ENCODE peak calls at places on chromosomes 16 and 17, in five cellular contexts. D is GM12878, K is adrenal gland, L is PC-3, V is GM13977. U is an unnamed sample.

GRCh38 chr16:19517424-19518089 is 4.3 kb downstream of the GDE1 start:
- DNase-seq in D (no peak), K (no peak), L (peak), V (no peak), U (no peak)

GRCh38 chr17:44108440-44109311 is 14.8 kb downstream of the HDAC5 start:
- DNase-seq in D (no peak), K (peak), L (no peak), V (no peak), U (no peak)

GRCh38 chr16:82432261-82432660 is 194.5 kb upstream of the CDH13 start:
- DNase-seq in D (no peak), K (no peak), L (no peak), V (no peak), U (no peak)

GRCh38 chr16:54152362-54153239 is 134.0 kb downstream of the IRX3 start:
- DNase-seq in D (no peak), K (no peak), L (no peak), V (no peak), U (no peak)

GRCh38 chr17:19652595-19652994 is 4.0 kb downstream of the ALDH3A2 start:
- DNase-seq in D (no peak), K (no peak), L (peak), V (no peak), U (no peak)

GRCh38 chr17:5788266-5788900 is 204.1 kb upstream of the NLRP1 start:
- DNase-seq in D (no peak), K (no peak), L (peak), V (no peak), U (no peak)

GRCh38 chr17:616407-616806 is 98.2 kb downstream of the VPS53 start:
- DNase-seq in D (no peak), K (no peak), L (no peak), V (no peak), U (no peak)

GRCh38 chr17:35801583-35802224 is 6.3 kb upstream of the MMP28 start:
- DNase-seq in D (no peak), K (peak), L (no peak), V (no peak), U (no peak)

GRCh38 chr17:62656446-62656845 is 29.0 kb downstream of the MRC2 start:
- DNase-seq in D (no peak), K (no peak), L (no peak), V (no peak), U (no peak)

GRCh38 chr16:19014456-19014855 is 30.7 kb downstream of the TMC7 start:
- DNase-seq in D (no peak), K (peak), L (no peak), V (no peak), U (no peak)

GRCh38 chr16:81574168-81574567 is 129.6 kb downstream of the CMIP start:
- DNase-seq in D (no peak), K (no peak), L (no peak), V (no peak), U (no peak)

GRCh38 chr16:87721622-87722565 is 43.9 kb downstream of the KLHDC4 start:
- DNase-seq in D (no peak), K (no peak), L (no peak), V (no peak), U (no peak)

GRCh38 chr17:73189417-73190099 is 3.3 kb upstream of the COG1 start:
- DNase-seq in D (no peak), K (peak), L (peak), V (peak), U (no peak)

GRCh38 chr16:11630230-11631056 is 37.8 kb upstream of the SNN start:
- DNase-seq in D (no peak), K (peak), L (peak), V (no peak), U (no peak)

GRCh38 chr17:63841350-63842172 is 924 bp downstream of the SMARCD2 start:
- DNase-seq in D (no peak), K (peak), L (peak), V (peak), U (no peak)

GRCh38 chr17:70863436-70864248 is 694.3 kb downstream of the KCNJ2 start:
- DNase-seq in D (no peak), K (peak), L (no peak), V (no peak), U (no peak)

GRCh38 chr17:79325707-79326106 is 251.1 kb downstream of the ENGASE start:
- DNase-seq in D (no peak), K (no peak), L (peak), V (no peak), U (no peak)

GRCh38 chr16:78877114-78877513 is 723.4 kb downstream of the MAF start:
- DNase-seq in D (no peak), K (no peak), L (no peak), V (no peak), U (no peak)

GRCh38 chr17:41962768-41963434 is 3.7 kb upstream of the CNP start:
- DNase-seq in D (no peak), K (peak), L (peak), V (peak), U (no peak)

GRCh38 chr17:82089723-82090548 is 8.1 kb downstream of the FASN start:
- DNase-seq in D (no peak), K (no peak), L (no peak), V (no peak), U (no peak)

GRCh38 chr17:55873017-55873758 is 122.3 kb downstream of the PCTP start:
- DNase-seq in D (no peak), K (no peak), L (no peak), V (no peak), U (no peak)

GRCh38 chr17:52106638-52107261 is 51.8 kb downstream of the CA10 start:
- DNase-seq in D (no peak), K (no peak), L (peak), V (peak), U (no peak)

GRCh38 chr17:29619251-29619650 is 3.5 kb downstream of the CORO6 start:
- DNase-seq in D (no peak), K (no peak), L (no peak), V (no peak), U (no peak)

GRCh38 chr16:80015566-80015965 is 415.0 kb upstream of the MAF start:
- DNase-seq in D (no peak), K (no peak), L (no peak), V (no peak), U (no peak)

GRCh38 chr16:83771306-83771942 is 36.4 kb upstream of the HSBP1 start:
- DNase-seq in D (no peak), K (peak), L (no peak), V (no peak), U (no peak)

GRCh38 chr16:7731121-7731520 is 398.5 kb downstream of the RBFOX1 start:
- DNase-seq in D (no peak), K (no peak), L (no peak), V (no peak), U (no peak)

GRCh38 chr17:50864747-50865059 is 1.5 kb downstream of the TOB1 start:
- DNase-seq in D (no peak), K (no peak), L (no peak), V (no peak), U (no peak)

GRCh38 chr16:74769791-74770190 is 4.8 kb downstream of the FA2H start:
- DNase-seq in D (no peak), K (no peak), L (no peak), V (no peak), U (no peak)

GRCh38 chr17:68053237-68054030 is 17.9 kb downstream of the KPNA2 start:
- DNase-seq in D (no peak), K (no peak), L (no peak), V (no peak), U (no peak)

GRCh38 chr17:37360632-37361031 is 15.2 kb upstream of the C17orf78 start:
- DNase-seq in D (no peak), K (no peak), L (peak), V (no peak), U (no peak)

GRCh38 chr17:77206125-77206523 is 65.4 kb downstream of the SEC14L1 start:
- DNase-seq in D (no peak), K (no peak), L (no peak), V (no peak), U (no peak)

GRCh38 chr17:36721560-36722120 is 120.3 kb downstream of the MRM1 start:
- DNase-seq in D (no peak), K (no peak), L (no peak), V (peak), U (no peak)

GRCh38 chr16:4290236-4290830 is 17.5 kb upstream of the TFAP4 start:
- DNase-seq in D (no peak), K (peak), L (peak), V (no peak), U (no peak)

GRCh38 chr16:24635900-24636610 is 93.4 kb upstream of the TNRC6A start:
- DNase-seq in D (no peak), K (peak), L (peak), V (no peak), U (no peak)

GRCh38 chr16:62760398-62760797 is 724.2 kb upstream of the CDH8 start:
- DNase-seq in D (no peak), K (no peak), L (no peak), V (no peak), U (no peak)

GRCh38 chr16:79088971-79089370 is 511.6 kb downstream of the MAF start:
- DNase-seq in D (no peak), K (no peak), L (peak), V (no peak), U (no peak)

GRCh38 chr16:51820176-51820575 is 669.1 kb upstream of the SALL1 start:
- DNase-seq in D (no peak), K (no peak), L (no peak), V (no peak), U (no peak)

GRCh38 chr16:51821527-51821926 is 670.5 kb upstream of the SALL1 start:
- DNase-seq in D (no peak), K (no peak), L (no peak), V (no peak), U (no peak)

GRCh38 chr16:51816929-51817328 is 665.9 kb upstream of the SALL1 start:
- DNase-seq in D (no peak), K (peak), L (no peak), V (no peak), U (no peak)

GRCh38 chr16:51815527-51815926 is 664.5 kb upstream of the SALL1 start:
- DNase-seq in D (no peak), K (no peak), L (no peak), V (no peak), U (no peak)

DNA sequence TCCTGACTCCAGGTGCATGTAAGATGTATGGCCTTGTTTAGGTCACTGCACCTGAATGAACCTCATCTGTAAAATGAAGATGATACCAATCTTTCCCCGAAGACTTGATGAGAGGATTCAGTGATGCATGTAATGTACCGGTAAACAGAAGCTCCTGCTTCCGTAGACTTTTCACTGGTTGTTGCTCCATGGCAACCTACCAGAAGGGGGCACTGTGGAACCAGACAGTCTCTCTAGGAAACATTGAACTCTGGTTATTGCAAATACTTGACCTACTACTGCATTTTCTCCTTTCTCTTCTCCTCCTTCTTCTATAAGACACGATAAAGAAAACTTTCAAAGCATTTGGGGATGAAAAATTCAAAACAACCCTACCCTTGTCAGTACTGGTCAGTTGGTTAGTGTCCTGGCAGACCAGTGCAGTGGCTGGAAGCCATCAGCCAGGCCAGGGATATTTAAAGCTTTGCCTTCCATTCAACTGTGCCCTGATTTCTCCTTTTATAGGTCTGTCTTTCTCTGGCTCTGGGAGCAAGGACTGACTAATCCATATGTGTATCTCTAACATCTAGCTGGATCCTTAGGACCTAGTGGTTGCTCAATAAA is 667.4 kb upstream of the SALL1 start:
- DNase-seq in D (no peak), K (peak), L (peak), V (peak), U (peak)
- TF ChIP-seq CTCF in D (peak), K (peak), L (peak), V (peak), U (peak)

DNA sequence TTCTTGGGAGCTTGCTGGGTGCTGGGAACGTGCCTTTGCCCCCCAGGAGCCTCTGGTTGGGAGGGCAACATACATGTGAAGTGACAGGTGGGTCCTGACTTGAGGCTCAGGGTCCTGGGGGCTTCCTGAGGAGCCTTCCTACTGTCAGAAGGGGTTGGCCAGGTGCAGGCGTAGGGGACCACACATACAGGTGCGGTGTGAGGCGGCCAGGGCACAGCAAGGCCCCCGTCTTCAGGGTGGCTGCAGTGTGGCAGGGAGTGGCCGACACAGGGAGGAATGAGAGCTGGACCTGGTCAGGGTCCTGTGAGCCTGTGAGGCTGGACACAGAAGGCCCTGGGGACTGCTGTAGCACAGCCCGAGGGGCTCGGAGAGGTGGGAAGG is 10.6 kb downstream of the TCF25 start:
- DNase-seq in D (no peak), K (no peak), L (no peak), V (no peak), U (no peak)
- TF ChIP-seq CTCF in D (no peak), K (no peak), L (no peak), V (no peak), U (no peak)

GRCh38 chr17:8082312-8082711 is 5.2 kb downstream of the ALOX12B start:
- DNase-seq in D (no peak), K (no peak), L (no peak), V (no peak), U (no peak)

GRCh38 chr17:8080799-8081219 is 6.7 kb downstream of the ALOX12B start:
- DNase-seq in D (no peak), K (no peak), L (no peak), V (no peak), U (no peak)

GRCh38 chr17:8081876-8082275 is 5.6 kb downstream of the ALOX12B start:
- DNase-seq in D (no peak), K (no peak), L (no peak), V (no peak), U (no peak)

GRCh38 chr17:8080208-8080798 is 7.2 kb downstream of the ALOX12B start:
- DNase-seq in D (no peak), K (no peak), L (no peak), V (no peak), U (no peak)

DNA sequence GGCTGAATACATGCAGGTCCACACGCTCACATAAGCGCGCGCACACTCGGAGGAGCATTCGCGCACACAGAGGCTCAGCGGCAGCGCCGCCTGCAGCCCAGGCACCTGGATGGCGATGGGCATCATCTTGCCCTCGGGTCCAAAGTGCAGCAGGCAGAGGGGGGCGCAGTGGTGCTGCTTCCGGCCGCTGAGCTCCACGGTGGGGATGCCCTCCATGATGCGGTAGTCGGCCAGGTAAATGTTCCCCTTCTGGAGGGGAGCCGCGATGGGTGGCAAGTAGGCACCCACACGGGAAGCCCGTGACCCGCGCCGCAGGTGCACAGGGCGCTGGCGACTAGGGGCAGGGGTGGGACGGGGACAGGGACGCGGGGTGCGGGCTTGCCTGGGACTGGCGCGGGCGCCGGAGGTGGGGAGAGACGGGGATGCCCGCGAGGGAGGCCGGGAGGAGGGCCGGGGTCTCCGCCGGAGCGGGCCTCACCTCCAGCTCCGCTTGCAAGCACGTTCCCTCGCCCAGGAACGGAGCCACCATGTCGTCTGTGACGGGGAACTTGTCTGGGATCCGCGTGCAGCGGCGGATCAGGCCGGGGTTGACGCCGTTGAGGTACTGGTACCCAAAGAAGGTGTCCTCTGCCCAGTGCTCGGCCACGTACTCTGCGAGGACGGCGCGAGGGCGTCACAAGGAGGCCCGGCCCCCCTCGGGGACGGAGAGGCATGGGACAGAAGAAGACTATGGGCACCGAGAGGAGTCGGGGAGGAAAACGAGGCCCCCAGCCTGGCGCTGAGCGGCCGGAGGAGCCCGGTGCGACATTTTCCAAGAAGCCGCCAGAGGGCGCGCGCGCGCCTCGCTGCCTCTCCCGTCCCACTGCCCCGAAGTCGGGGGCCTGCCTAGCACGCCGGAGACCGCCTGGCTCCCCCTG is 8.0 kb downstream of the ALOX12B start:
- DNase-seq in D (no peak), K (peak), L (peak), V (peak), U (peak)
- TF ChIP-seq CTCF in D (peak), K (peak), L (peak), V (peak), U (peak)

GRCh38 chr17:57340160-57340981 is 84.0 kb downstream of the MSI2 start:
- DNase-seq in D (no peak), K (no peak), L (no peak), V (no peak), U (no peak)
- TF ChIP-seq CTCF in D (no peak), K (no peak), L (no peak), V (no peak), U (no peak)

GRCh38 chr17:33927732-33928133 is 327.4 kb upstream of the CCL2 start:
- DNase-seq in D (no peak), K (no peak), L (peak), V (peak), U (no peak)
- TF ChIP-seq CTCF in D (peak), K (no peak), L (peak), V (peak), U (peak)

GRCh38 chr17:74814453-74814852 is 38.3 kb upstream of the NAT9 start:
- DNase-seq in D (no peak), K (no peak), L (peak), V (no peak), U (no peak)
- TF ChIP-seq CTCF in D (peak), K (no peak), L (peak), V (no peak), U (no peak)

DNA sequence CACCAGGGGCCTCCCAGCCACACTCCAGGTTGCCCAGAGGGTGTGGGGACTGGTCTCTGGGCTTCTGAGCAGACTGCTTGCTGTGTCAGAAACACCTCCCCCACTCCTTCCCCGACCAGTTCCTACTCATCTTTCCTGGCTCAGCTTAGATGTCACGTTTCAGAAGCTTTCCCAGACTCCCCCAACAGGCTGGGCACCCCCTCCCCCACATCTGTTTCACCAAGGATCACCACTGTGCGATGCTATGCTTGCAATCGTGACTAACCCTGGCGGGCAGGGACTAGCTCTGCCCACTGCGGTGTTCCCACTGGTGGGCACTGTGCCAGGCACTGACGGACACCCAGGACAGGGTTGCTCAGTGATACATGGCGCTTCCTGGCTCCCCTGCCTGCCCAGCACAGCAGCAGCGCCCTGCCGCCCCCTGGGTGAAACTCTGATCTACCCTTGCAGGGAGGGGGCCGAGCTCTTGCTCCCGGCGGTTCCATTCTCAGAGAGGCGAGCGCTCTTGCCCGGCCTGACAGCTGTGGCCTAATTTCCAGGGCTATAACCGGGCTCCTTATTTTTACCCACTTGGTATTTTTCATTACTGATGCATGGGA is 29.4 kb upstream of the MTSS2 start:
- DNase-seq in D (no peak), K (peak), L (peak), V (no peak), U (peak)
- TF ChIP-seq CTCF in D (no peak), K (peak), L (peak), V (no peak), U (no peak)

GRCh38 chr16:23435500-23435899 is 17.5 kb downstream of the COG7 start:
- DNase-seq in D (peak), K (peak), L (peak), V (peak), U (no peak)

GRCh38 chr16:23433261-23433920 is 19.6 kb downstream of the COG7 start:
- DNase-seq in D (no peak), K (no peak), L (no peak), V (no peak), U (no peak)

GRCh38 chr16:23434380-23434779 is 18.6 kb downstream of the COG7 start:
- DNase-seq in D (peak), K (no peak), L (peak), V (peak), U (peak)

GRCh38 chr16:23428351-23428750 is 24.6 kb downstream of the COG7 start:
- DNase-seq in D (no peak), K (no peak), L (peak), V (no peak), U (no peak)

GRCh38 chr16:23432176-23433128 is 20.5 kb downstream of the COG7 start:
- DNase-seq in D (no peak), K (no peak), L (no peak), V (no peak), U (no peak)
- TF ChIP-seq CTCF in D (no peak), K (no peak), L (no peak), V (no peak), U (no peak)

DNA sequence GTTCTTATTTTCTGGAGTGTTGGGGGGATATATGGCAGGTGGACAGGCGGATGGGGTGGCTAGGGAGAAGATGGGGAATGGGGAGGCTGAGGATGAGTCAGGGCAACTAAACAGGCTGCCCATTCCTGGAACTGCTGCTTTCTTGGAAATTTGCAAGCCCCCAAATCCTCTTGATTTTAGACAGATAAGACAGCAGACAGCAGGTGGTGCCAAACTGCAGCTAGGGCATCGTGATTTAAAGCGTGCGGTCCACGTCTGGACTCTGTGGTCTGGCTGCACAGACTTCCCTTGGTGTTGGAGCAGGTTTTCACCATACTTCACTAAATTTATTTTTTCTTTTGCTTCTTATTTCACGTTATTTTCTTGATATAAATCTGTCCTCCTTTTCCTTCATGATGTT is 10.9 kb upstream of the KRT24 start:
- DNase-seq in D (no peak), K (no peak), L (no peak), V (no peak), U (no peak)
- TF ChIP-seq CTCF in D (no peak), K (no peak), L (peak), V (peak), U (peak)